ENCODE peak calls at places on chromosomes 5 and 9, in seven cellular contexts. J is fibroblast of lung, L is endothelial cell, Q is pancreas, F is SIG-M5, K is small intestine, D is osteocyte. Y is an unnamed sample.

GRCh38 chr5:135709998-135710670 is 124.3 kb upstream of the SLC25A48 start:
- DNase-seq in J (no peak), L (no peak), Q (no peak), F (no peak), K (no peak), D (no peak), Y (no peak)

GRCh38 chr9:2768330-2768729 is 51.0 kb downstream of the KCNV2 start:
- DNase-seq in J (no peak), L (no peak), Q (no peak), F (no peak), K (peak), D (no peak), Y (no peak)

GRCh38 chr9:134243778-134244467 is 79.6 kb upstream of the RNU6ATAC start:
- DNase-seq in J (peak), L (no peak), Q (no peak), F (peak), K (no peak), D (no peak), Y (no peak)

GRCh38 chr9:115764649-115765048 is 388.9 kb upstream of the PAPPA start:
- DNase-seq in J (peak), L (no peak), Q (no peak), F (no peak), K (no peak), D (no peak), Y (no peak)

GRCh38 chr9:136079211-136079915 is 15.7 kb downstream of the NACC2 start:
- DNase-seq in J (no peak), L (no peak), Q (peak), F (no peak), K (no peak), D (no peak), Y (no peak)

GRCh38 chr5:72661405-72661804 is 154.2 kb upstream of the ZNF366 start:
- DNase-seq in J (peak), L (no peak), Q (no peak), F (no peak), K (no peak), D (no peak), Y (no peak)

GRCh38 chr9:114163517-114163924 is 8.2 kb downstream of the COL27A1 start:
- DNase-seq in J (peak), L (no peak), Q (peak), F (no peak), K (peak), D (no peak), Y (no peak)

GRCh38 chr5:155616779-155617392 is 603.3 kb downstream of the KIF4B start:
- DNase-seq in J (peak), L (peak), Q (peak), F (no peak), K (peak), D (no peak), Y (peak)

GRCh38 chr5:139394123-139394653 is 716 bp downstream of the PROB1 start:
- DNase-seq in J (no peak), L (peak), Q (peak), F (no peak), K (peak), D (no peak), Y (no peak)

GRCh38 chr5:40381676-40382363 is 297.9 kb upstream of the PTGER4 start:
- DNase-seq in J (peak), L (no peak), Q (no peak), F (no peak), K (peak), D (no peak), Y (no peak)

GRCh38 chr9:19922476-19923118 is 133.8 kb upstream of the SLC24A2 start:
- DNase-seq in J (peak), L (peak), Q (no peak), F (no peak), K (peak), D (no peak), Y (peak)

GRCh38 chr9:123614503-123615258 is 258.7 kb downstream of the CRB2 start:
- DNase-seq in J (no peak), L (no peak), Q (no peak), F (no peak), K (no peak), D (peak), Y (no peak)

GRCh38 chr9:106019017-106019692 is 324.8 kb downstream of the TMEM38B start:
- DNase-seq in J (no peak), L (no peak), Q (no peak), F (no peak), K (no peak), D (no peak), Y (no peak)

GRCh38 chr9:92618633-92619225 is 51.2 kb downstream of the IPPK start:
- DNase-seq in J (no peak), L (no peak), Q (no peak), F (no peak), K (no peak), D (peak), Y (no peak)

Y was measured in NCI-H1694.